ENCODE peak calls at places on chromosomes 3 and 15, in ten cellular contexts. Z is dorsolateral prefrontal cortex, R is AG10803, O is choroid plexus epithelial cell, H is H7, T is GM12864, Y is GM23248, J is Panc1, I is epithelial cell of esophagus, P is vagina. F is an unnamed sample.

GRCh38 chr3:37646865-37647264 is 214.8 kb upstream of the CTDSPL start:
- DNase-seq in Z (no peak), R (no peak), O (no peak), H (no peak), T (no peak), Y (no peak), J (no peak), I (peak), P (no peak), F (no peak)

GRCh38 chr3:194537732-194538247 is 51.0 kb upstream of the ATP13A3 start:
- DNase-seq in Z (no peak), R (peak), O (peak), H (no peak), T (no peak), Y (peak), J (peak), I (peak), P (no peak), F (no peak)

GRCh38 chr3:151003024-151003771 is 30.7 kb upstream of the CLRN1 start:
- DNase-seq in Z (no peak), R (no peak), O (peak), H (no peak), T (no peak), Y (peak), J (peak), I (peak), P (no peak), F (no peak)

GRCh38 chr15:88480981-88481380 is 13.5 kb downstream of the MRPS11 start:
- DNase-seq in Z (peak), R (no peak), O (no peak), H (no peak), T (no peak), Y (no peak), J (no peak), I (no peak), P (no peak), F (no peak)

GRCh38 chr3:178795349-178795748 is 259.1 kb downstream of the KCNMB2 start:
- DNase-seq in Z (no peak), R (no peak), O (no peak), H (peak), T (no peak), Y (no peak), J (no peak), I (no peak), P (no peak), F (no peak)

GRCh38 chr3:154972951-154973350 is 107.2 kb upstream of the MME start:
- DNase-seq in Z (no peak), R (peak), O (peak), H (no peak), T (no peak), Y (peak), J (no peak), I (no peak), P (no peak), F (no peak)

GRCh38 chr3:45321607-45322391 is 66.6 kb upstream of the LARS2 start:
- DNase-seq in Z (no peak), R (no peak), O (no peak), H (peak), T (no peak), Y (no peak), J (no peak), I (peak), P (peak), F (no peak)

GRCh38 chr3:132854856-132855535 is 132.8 kb upstream of the NPHP3 start:
- DNase-seq in Z (no peak), R (no peak), O (no peak), H (no peak), T (no peak), Y (no peak), J (no peak), I (no peak), P (no peak), F (no peak)

GRCh38 chr3:96449803-96450202 is 364.6 kb upstream of the EPHA6 start:
- DNase-seq in Z (no peak), R (no peak), O (no peak), H (no peak), T (no peak), Y (no peak), J (no peak), I (no peak), P (no peak), F (no peak)

GRCh38 chr3:49134471-49135265 is 1.8 kb upstream of the LAMB2 start:
- DNase-seq in Z (no peak), R (no peak), O (no peak), H (peak), T (no peak), Y (no peak), J (no peak), I (no peak), P (no peak), F (no peak)

GRCh38 chr3:33096103-33096868 is 660 bp downstream of the GLB1 start:
- DNase-seq in Z (peak), R (peak), O (peak), H (peak), T (no peak), Y (peak), J (no peak), I (peak), P (no peak), F (no peak)

GRCh38 chr3:127002195-127003174 is 19.6 kb downstream of the PLXNA1 start:
- DNase-seq in Z (peak), R (peak), O (peak), H (peak), T (peak), Y (peak), J (no peak), I (peak), P (no peak), F (peak)

GRCh38 chr3:69811452-69812401 is 72.5 kb downstream of the MITF start:
- DNase-seq in Z (no peak), R (no peak), O (no peak), H (no peak), T (no peak), Y (no peak), J (no peak), I (no peak), P (no peak), F (no peak)

GRCh38 chr3:186209810-186210752 is 101.2 kb upstream of the ETV5 start:
- DNase-seq in Z (peak), R (peak), O (peak), H (peak), T (no peak), Y (peak), J (no peak), I (peak), P (no peak), F (no peak)

GRCh38 chr15:96230557-96231181 is 99.8 kb upstream of the NR2F2 start:
- DNase-seq in Z (no peak), R (peak), O (peak), H (no peak), T (no peak), Y (peak), J (peak), I (peak), P (no peak), F (no peak)

GRCh38 chr15:45377630-45378148 is 655 bp downstream of the GATM start:
- DNase-seq in Z (peak), R (no peak), O (peak), H (peak), T (no peak), Y (peak), J (no peak), I (no peak), P (no peak), F (peak)

GRCh38 chr15:81183403-81183760 is 13.3 kb upstream of the IL16 start:
- DNase-seq in Z (no peak), R (no peak), O (no peak), H (no peak), T (no peak), Y (no peak), J (no peak), I (no peak), P (no peak), F (no peak)
- H3K4me3 ChIP-seq in Z (no peak), R (peak), O (no peak), H (no peak), T (no peak), Y (peak), J (no peak), I (no peak), P (peak), F (peak)

GRCh38 chr15:83380026-83380425 is 67.1 kb upstream of the SH3GL3 start:
- DNase-seq in Z (no peak), R (peak), O (no peak), H (no peak), T (no peak), Y (peak), J (no peak), I (peak), P (no peak), F (no peak)

GRCh38 chr15:83379574-83379973 is 67.6 kb upstream of the SH3GL3 start:
- DNase-seq in Z (no peak), R (peak), O (no peak), H (peak), T (no peak), Y (peak), J (no peak), I (peak), P (no peak), F (no peak)

GRCh38 chr15:83380682-83381081 is 66.5 kb upstream of the SH3GL3 start:
- DNase-seq in Z (peak), R (peak), O (peak), H (peak), T (peak), Y (peak), J (peak), I (peak), P (no peak), F (no peak)

GRCh38 chr15:83378921-83379561 is 68.1 kb upstream of the SH3GL3 start:
- DNase-seq in Z (no peak), R (no peak), O (no peak), H (peak), T (no peak), Y (no peak), J (no peak), I (peak), P (no peak), F (no peak)
- H3K4me3 ChIP-seq in Z (peak), R (peak), O (no peak), H (peak), T (no peak), Y (peak), J (no peak), I (peak), P (no peak), F (no peak)

GRCh38 chr3:53913401-53913800 is 21.7 kb upstream of the SELENOK start:
- DNase-seq in Z (no peak), R (no peak), O (no peak), H (no peak), T (no peak), Y (no peak), J (no peak), I (no peak), P (no peak), F (no peak)
- H3K4me3 ChIP-seq in Z (no peak), R (no peak), O (no peak), H (no peak), T (no peak), Y (no peak), J (no peak), I (no peak), P (no peak), F (no peak)

GRCh38 chr15:92811514-92811913 is 88.6 kb upstream of the CHD2 start:
- DNase-seq in Z (no peak), R (no peak), O (no peak), H (no peak), T (no peak), Y (no peak), J (no peak), I (peak), P (no peak), F (no peak)
- H3K4me3 ChIP-seq in Z (peak), R (no peak), O (no peak), H (no peak), T (no peak), Y (no peak), J (peak), I (peak), P (no peak), F (peak)

GRCh38 chr3:177080122-177080521 is 117.2 kb downstream of the TBL1XR1 start:
- DNase-seq in Z (no peak), R (no peak), O (no peak), H (no peak), T (no peak), Y (no peak), J (no peak), I (no peak), P (no peak), F (no peak)

GRCh38 chr3:177089901-177090300 is 107.4 kb downstream of the TBL1XR1 start:
- DNase-seq in Z (no peak), R (no peak), O (no peak), H (no peak), T (no peak), Y (no peak), J (no peak), I (no peak), P (no peak), F (no peak)

GRCh38 chr3:177084616-177085015 is 112.7 kb downstream of the TBL1XR1 start:
- DNase-seq in Z (no peak), R (no peak), O (no peak), H (no peak), T (no peak), Y (no peak), J (no peak), I (peak), P (no peak), F (no peak)

GRCh38 chr3:177089120-177089519 is 108.2 kb downstream of the TBL1XR1 start:
- DNase-seq in Z (no peak), R (no peak), O (no peak), H (peak), T (no peak), Y (no peak), J (no peak), I (peak), P (no peak), F (no peak)

DNA sequence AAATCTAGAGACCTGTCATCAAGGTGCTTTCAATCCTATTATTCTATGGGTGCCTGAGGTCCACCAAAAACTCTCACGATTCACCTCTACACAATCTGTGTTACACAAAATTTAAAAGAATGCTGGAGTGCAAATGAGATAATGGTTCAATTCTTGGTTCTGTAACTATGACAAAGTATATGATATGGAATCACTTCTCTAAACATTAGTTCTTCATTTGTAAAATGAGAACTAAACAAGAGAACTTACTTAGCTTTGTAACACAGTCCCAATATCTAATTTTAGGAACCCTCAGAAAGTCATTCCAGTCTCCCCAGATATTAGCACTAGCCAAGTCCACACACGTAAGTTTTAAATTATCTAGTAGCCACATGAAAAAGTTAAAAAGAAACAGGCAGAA is 111.5 kb downstream of the TBL1XR1 start:
- DNase-seq in Z (no peak), R (no peak), O (no peak), H (no peak), T (no peak), Y (no peak), J (no peak), I (no peak), P (no peak), F (no peak)
- H3K4me3 ChIP-seq in Z (no peak), R (no peak), O (no peak), H (no peak), T (no peak), Y (no peak), J (no peak), I (no peak), P (no peak), F (no peak)

GRCh38 chr15:98712845-98713584 is 64.7 kb downstream of the IGF1R start:
- DNase-seq in Z (no peak), R (peak), O (no peak), H (no peak), T (no peak), Y (no peak), J (no peak), I (peak), P (no peak), F (no peak)
- H3K4me3 ChIP-seq in Z (no peak), R (no peak), O (no peak), H (no peak), T (no peak), Y (no peak), J (no peak), I (no peak), P (no peak), F (no peak)

DNA sequence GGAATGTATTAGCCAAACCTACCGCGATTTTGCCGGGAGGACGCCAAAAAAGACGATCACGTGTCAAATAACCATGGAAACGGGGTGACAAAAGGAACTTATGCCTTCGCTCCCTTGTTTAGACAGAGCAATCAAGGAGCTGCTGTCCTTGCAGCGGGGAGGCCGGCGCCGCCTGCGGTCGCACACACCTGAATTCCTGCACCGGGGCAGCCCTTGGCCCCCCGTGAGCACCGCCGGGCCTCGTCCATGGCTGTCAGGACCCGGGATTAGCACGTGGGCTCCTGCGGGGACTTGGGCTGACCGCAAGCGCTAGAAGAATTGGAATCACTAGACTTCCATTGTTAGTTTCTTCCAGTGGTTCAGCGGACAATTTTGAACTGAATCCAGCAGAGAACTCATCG is 193.1 kb downstream of the SHQ1 start:
- DNase-seq in Z (peak), R (no peak), O (peak), H (peak), T (no peak), Y (peak), J (no peak), I (no peak), P (no peak), F (no peak)
- H3K4me3 ChIP-seq in Z (peak), R (no peak), O (peak), H (no peak), T (no peak), Y (peak), J (no peak), I (no peak), P (peak), F (peak)